ENCODE peak calls at places on chromosome 18, in five cellular contexts. N is left kidney; P is stromal cell of bone marrow; A is activated effector memory CD4-positive, alpha-beta T cell treated with anti-CD3 and anti-CD28 coated beads, Interleukin-2, amount 50 U/mL, for 16 hours; I is CD4-positive, alpha-beta T cell. R is an unnamed sample.

GRCh38 chr18:51241226-51241625 is 43.7 kb upstream of the MEX3C start:
- DNase-seq in P (no peak), N (no peak), A (no peak), I (no peak), R (no peak)

GRCh38 chr18:80244956-80245730 is 2.2 kb downstream of the PARD6G start:
- DNase-seq in P (no peak), I (no peak), N (no peak), A (no peak), R (no peak)

GRCh38 chr18:362914-363295 is 95.1 kb upstream of the THOC1 start:
- DNase-seq in P (peak; percentile 26), N (peak; percentile 51), I (no peak), A (no peak), R (no peak)

GRCh38 chr18:57869228-57869627 is 66.1 kb upstream of the ATP8B1 start:
- DNase-seq in P (no peak), A (no peak), N (no peak), I (no peak), R (no peak)

GRCh38 chr18:27844416-27844792 is 332.5 kb downstream of the CDH2 start:
- DNase-seq in I (no peak), N (no peak), P (peak; percentile 25), A (no peak), R (no peak)

GRCh38 chr18:2871111-2871720 is 24.4 kb downstream of the EMILIN2 start:
- DNase-seq in I (no peak), P (no peak), A (peak; percentile 30), N (no peak), R (no peak)

GRCh38 chr18:74166397-74166796 is 18.1 kb downstream of the TIMM21 start:
- DNase-seq in P (no peak), I (no peak), A (no peak), N (no peak), R (no peak)

GRCh38 chr18:78082776-78083175 is 833.1 kb downstream of the GALR1 start:
- DNase-seq in I (no peak), N (no peak), A (no peak), P (no peak), R (no peak)

GRCh38 chr18:59861009-59861408 is 38.8 kb upstream of the PMAIP1 start:
- DNase-seq in I (no peak), A (no peak), P (no peak), N (no peak), R (no peak)

GRCh38 chr18:28814365-28814764 is 637.4 kb upstream of the CDH2 start:
- DNase-seq in P (no peak), I (no peak), A (no peak), N (no peak), R (no peak)

GRCh38 chr18:12947355-12948054 is at the start of gene SEH1L:
- DNase-seq in I (peak; percentile 99), N (peak; percentile 99), A (peak; percentile 99), P (peak; percentile 92), R (peak; percentile 100)

GRCh38 chr18:49444599-49444998 is 15.8 kb downstream of the DYM start:
- DNase-seq in I (no peak), P (no peak), N (no peak), A (no peak), R (no peak)

GRCh38 chr18:56641714-56642331 is 3.4 kb upstream of the TXNL1 start:
- DNase-seq in P (peak; percentile 16), A (no peak), I (no peak), N (peak; percentile 63), R (no peak)

GRCh38 chr18:77107218-77107815 is 25.3 kb downstream of the MBP start:
- DNase-seq in N (peak; percentile 41), I (no peak), P (no peak), A (no peak), R (no peak)

GRCh38 chr18:61606068-61606660 is 272.9 kb downstream of the CDH20 start:
- DNase-seq in A (no peak), P (no peak), N (peak; percentile 88), I (no peak), R (no peak)

GRCh38 chr18:32773187-32773712 is 427 bp upstream of the KLHL14 start:
- DNase-seq in I (no peak), P (no peak), N (peak; percentile 38), A (no peak), R (no peak)

GRCh38 chr18:49731860-49732311 is 81.4 kb downstream of the ACAA2 start:
- DNase-seq in N (peak; percentile 40), P (no peak), I (no peak), A (no peak), R (no peak)

GRCh38 chr18:46398005-46398404 is 259.0 kb downstream of the LOXHD1 start:
- DNase-seq in P (no peak), A (no peak), N (no peak), I (no peak), R (no peak)

GRCh38 chr18:7958897-7959146 is 391.7 kb downstream of the PTPRM start:
- DNase-seq in P (no peak), A (no peak), I (no peak), N (no peak), R (no peak)

GRCh38 chr18:55925772-55926171 is 337.8 kb upstream of the TCF4 start:
- DNase-seq in N (no peak), P (no peak), I (no peak), A (no peak), R (no peak)

GRCh38 chr18:21110667-21111350 is 804 bp downstream of the ROCK1 start:
- DNase-seq in A (peak; percentile 89), P (no peak), N (peak; percentile 68), I (peak; percentile 53), R (peak; percentile 50)

GRCh38 chr18:32974421-32975165 is 201.8 kb upstream of the KLHL14 start:
- DNase-seq in N (peak; percentile 89), I (no peak), A (no peak), P (no peak), R (no peak)

GRCh38 chr18:78722391-78722790 is 257.2 kb upstream of the SALL3 start:
- DNase-seq in P (no peak), N (peak; percentile 79), I (no peak), A (no peak), R (no peak)

GRCh38 chr18:12911025-12911927 is 27.2 kb upstream of the PTPN2 start:
- DNase-seq in P (no peak), A (peak; percentile 83), I (peak; percentile 26), N (peak; percentile 72), R (peak; percentile 23)

GRCh38 chr18:2657788-2658458 is 2.4 kb downstream of the SMCHD1 start:
- DNase-seq in A (no peak), P (peak; percentile 79), I (no peak), N (peak; percentile 5), R (no peak)

GRCh38 chr18:499351-500229 is 911 bp downstream of the COLEC12 start:
- DNase-seq in A (no peak), P (no peak), N (peak; percentile 90), I (no peak), R (no peak)

GRCh38 chr18:70423988-70424387 is 135.1 kb downstream of the SOCS6 start:
- DNase-seq in I (no peak), N (peak; percentile 21), P (no peak), A (no peak), R (no peak)

GRCh38 chr18:22109535-22109934 is 59.9 kb upstream of the GATA6 start:
- DNase-seq in P (no peak), N (no peak), I (no peak), A (no peak), R (no peak)

R was measured in T-helper 17 cell.